ENCODE peak calls at places on chromosomes 11 and 22, in six cellular contexts. G is fibroblast of lung, F is IMR-90, T is WTC11, X is MM.1S, P is A673. R is an unnamed sample.

GRCh38 chr11:8354622-8355417 is 91.1 kb upstream of the LMO1 start:
- DNase-seq in X (no peak), T (no peak), F (no peak), G (no peak), P (no peak), R (no peak)

GRCh38 chr11:92129811-92130210 is 94.8 kb upstream of the FAT3 start:
- DNase-seq in X (no peak), F (no peak), P (no peak), T (no peak), G (no peak), R (no peak)

GRCh38 chr11:15430381-15430780 is 315.7 kb downstream of the INSC start:
- DNase-seq in X (no peak), P (no peak), G (no peak), F (no peak), T (no peak), R (no peak)

GRCh38 chr11:93054881-93055280 is 85.4 kb downstream of the MTNR1B start:
- DNase-seq in T (no peak), P (peak; percentile 71), F (peak; percentile 99), G (peak; percentile 98), X (no peak), R (no peak)

GRCh38 chr11:18778468-18778867 is 13.1 kb downstream of the PTPN5 start:
- DNase-seq in G (no peak), F (no peak), P (no peak), X (no peak), T (no peak), R (no peak)

GRCh38 chr11:130772266-130773227 is 143.7 kb downstream of the SNX19 start:
- DNase-seq in P (no peak), F (peak; percentile 97), G (peak; percentile 99), T (no peak), X (peak; percentile 26), R (no peak)

GRCh38 chr11:133239530-133239929 is 292.8 kb downstream of the OPCML start:
- DNase-seq in T (peak; percentile 22), P (no peak), F (no peak), G (no peak), X (no peak), R (no peak)

GRCh38 chr11:116665523-116665922 is 107.3 kb downstream of the BUD13 start:
- DNase-seq in T (no peak), F (no peak), G (no peak), X (no peak), P (no peak), R (no peak)

GRCh38 chr22:40498454-40499186 is 128.2 kb downstream of the SGSM3 start:
- DNase-seq in T (no peak), X (no peak), F (peak; percentile 97), G (peak; percentile 75), P (no peak), R (no peak)

GRCh38 chr11:129573161-129573560 is 197.5 kb downstream of the BARX2 start:
- DNase-seq in T (no peak), X (no peak), F (no peak), P (no peak), G (no peak), R (no peak)

GRCh38 chr11:17752144-17752543 is 17.6 kb downstream of the KCNC1 start:
- DNase-seq in F (no peak), T (no peak), X (no peak), G (no peak), P (no peak), R (no peak)

GRCh38 chr11:9017773-9018172 is 14.0 kb upstream of the NRIP3 start:
- DNase-seq in G (no peak), X (no peak), T (no peak), F (peak; percentile 46), P (no peak), R (no peak)

GRCh38 chr11:92696076-92696475 is 273.4 kb upstream of the MTNR1B start:
- DNase-seq in F (no peak), T (no peak), P (no peak), G (no peak), X (no peak), R (no peak)

GRCh38 chr11:85803920-85804319 is 7.0 kb downstream of the SYTL2 start:
- DNase-seq in T (no peak), X (no peak), G (no peak), F (no peak), P (no peak), R (no peak)

GRCh38 chr22:48282804-48283203 is 1520.4 kb downstream of the TBC1D22A start:
- DNase-seq in T (no peak), P (no peak), X (no peak), F (no peak), G (no peak), R (no peak)

GRCh38 chr11:70543611-70544010 is 145.3 kb downstream of the CTTN start:
- DNase-seq in T (no peak), F (no peak), G (no peak), P (no peak), X (no peak), R (no peak)

GRCh38 chr11:68990995-68991780 is 10.4 kb upstream of the MRGPRD start:
- DNase-seq in T (peak; percentile 5), F (no peak), G (no peak), P (no peak), X (no peak), R (no peak)

GRCh38 chr22:20546541-20546950 is 39.1 kb downstream of the MED15 start:
- DNase-seq in X (no peak), F (no peak), G (no peak), T (no peak), P (no peak), R (no peak)

GRCh38 chr11:10930224-10930960 is 72.5 kb upstream of the ZBED5 start:
- DNase-seq in T (peak; percentile 41), P (peak; percentile 45), F (peak; percentile 33), G (peak; percentile 61), X (no peak), R (peak; percentile 6)

GRCh38 chr11:69163842-69164241 is 8.1 kb downstream of the SMIM38 start:
- DNase-seq in F (no peak), P (no peak), G (no peak), T (no peak), X (no peak), R (no peak)

GRCh38 chr11:6979365-6979764 is 40.8 kb downstream of the ZNF214 start:
- DNase-seq in T (no peak), G (peak; percentile 44), F (peak; percentile 65), X (no peak), P (no peak), R (no peak)

GRCh38 chr11:72577271-72577681 is 96.9 kb downstream of the PDE2A start:
- DNase-seq in F (no peak), G (no peak), P (no peak), X (no peak), T (peak; percentile 6), R (no peak)

GRCh38 chr11:44817207-44817944 is 90.6 kb downstream of the TSPAN18 start:
- DNase-seq in G (no peak), X (no peak), T (no peak), P (no peak), F (peak; percentile 27), R (no peak)

GRCh38 chr11:3121931-3122774 is 43.0 kb downstream of the OSBPL5 start:
- DNase-seq in G (no peak), F (no peak), T (peak; percentile 11), P (no peak), X (no peak), R (no peak)

GRCh38 chr11:126135182-126136176 is 72.8 kb upstream of the CDON start:
- DNase-seq in G (no peak), P (peak; percentile 82), X (no peak), F (no peak), T (no peak), R (no peak)

GRCh38 chr11:56521955-56522354 is 21.1 kb downstream of the OR5M11 start:
- DNase-seq in F (no peak), T (peak; percentile 16), X (no peak), P (peak; percentile 22), G (no peak), R (no peak)
- TF ChIP-seq CTCF in F (no peak), T (no peak), X (peak; percentile 18), P (peak; percentile 49), G (no peak), R (peak; percentile 38)

GRCh38 chr11:64848779-64849599 is 4.5 kb upstream of the CDC42BPG start:
- DNase-seq in G (no peak), P (no peak), T (peak; percentile 77), F (no peak), X (peak; percentile 60), R (no peak)

GRCh38 chr11:64849600-64850356 is 5.3 kb upstream of the CDC42BPG start:
- DNase-seq in F (no peak), P (no peak), T (no peak), G (peak; percentile 69), X (no peak), R (no peak)

GRCh38 chr11:64851831-64852337 is 7.4 kb upstream of the CDC42BPG start:
- DNase-seq in G (no peak), P (no peak), F (no peak), X (peak; percentile 83), T (no peak), R (no peak)

GRCh38 chr11:64852804-64853520 is 8.5 kb upstream of the CDC42BPG start:
- DNase-seq in P (no peak), F (no peak), G (no peak), X (no peak), T (no peak), R (no peak)

GRCh38 chr11:64850979-64851567 is 6.6 kb upstream of the CDC42BPG start:
- DNase-seq in T (peak; percentile 58), G (peak; percentile 50), X (peak; percentile 95), P (no peak), F (no peak), R (no peak)
- TF ChIP-seq CTCF in T (no peak), G (no peak), X (peak; percentile 46), P (no peak), F (no peak), R (no peak)

DNA sequence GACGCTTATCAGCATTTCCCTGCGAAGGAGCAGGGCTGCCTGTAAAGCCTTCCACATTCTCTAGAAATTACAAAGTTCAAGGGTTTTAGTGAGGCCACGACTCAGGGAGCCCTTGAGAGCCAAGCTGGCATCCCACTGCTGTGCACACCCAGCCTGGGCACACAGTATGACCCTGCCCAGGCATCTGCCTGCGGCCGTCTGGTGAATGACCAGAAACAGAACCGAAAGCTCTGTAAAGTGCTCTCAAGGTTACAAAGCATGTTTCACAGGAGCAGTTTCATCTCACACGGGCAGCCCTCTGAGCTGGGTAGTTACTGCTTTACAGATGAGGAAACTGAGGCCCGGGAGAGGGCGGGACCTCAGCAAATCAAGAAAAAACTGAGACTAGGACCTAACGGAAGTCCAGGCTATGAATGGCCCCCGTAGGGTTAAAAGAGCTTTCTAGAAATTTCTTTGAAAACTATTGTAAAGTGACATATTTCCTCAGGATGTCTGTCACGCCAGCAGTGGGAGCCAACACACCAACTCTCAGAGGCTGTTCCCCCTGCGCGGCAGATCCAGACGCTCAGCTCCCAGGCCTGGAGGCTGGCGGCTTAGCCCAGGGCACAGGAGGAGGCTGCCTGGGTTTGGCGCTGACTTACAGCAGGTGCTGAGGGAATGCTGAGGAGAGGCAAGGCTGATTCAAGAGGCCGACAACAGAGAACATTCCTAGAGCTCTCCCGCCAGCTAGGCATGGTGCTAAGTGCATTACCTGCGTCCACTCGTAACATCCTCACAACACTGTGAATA is 7.7 kb upstream of the TCF20 start:
- DNase-seq in X (peak; percentile 78), P (peak; percentile 60), T (no peak), G (peak; percentile 11), F (no peak), R (no peak)
- TF ChIP-seq CTCF in X (peak; percentile 50), P (peak; percentile 48), T (no peak), G (peak; percentile 32), F (peak; percentile 25), R (peak; percentile 19)

DNA sequence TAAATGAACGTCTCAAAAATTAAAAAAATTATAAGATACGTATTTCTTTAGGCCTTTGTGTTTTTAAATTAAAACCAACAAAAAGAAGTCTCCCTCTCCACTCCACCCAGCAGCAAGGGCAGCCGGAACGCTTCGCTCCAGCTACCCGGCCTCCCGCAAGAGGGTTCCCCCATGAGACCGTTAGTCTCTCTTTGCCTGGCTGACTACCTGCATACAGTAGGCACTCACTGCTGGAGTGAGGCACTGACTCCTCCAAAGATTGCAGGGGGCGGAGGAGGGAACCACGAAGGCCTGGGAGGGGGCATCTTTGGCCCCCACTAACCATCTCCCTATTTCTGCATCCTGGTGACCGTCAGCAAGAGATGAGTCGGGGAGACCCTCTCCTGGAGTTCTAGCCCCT is 10.1 kb downstream of the CBX6 start:
- DNase-seq in T (no peak), P (no peak), F (no peak), X (no peak), G (no peak), R (no peak)
- TF ChIP-seq CTCF in T (no peak), P (no peak), F (no peak), X (no peak), G (no peak), R (no peak)

R was measured in DND-41.